ENCODE peak calls at places on chromosomes 4 and X, in eight cellular contexts. H, Z, G, L, Q, Y, S and V are unnamed samples. For H3K9me3, the result is how much of the 10 kb centered on the place peaks cover.

GRCh38 chrX:44036336-44036735 is 63.1 kb upstream of the NDP start:
- DNase-seq in Q (no peak), H (no peak), G (no peak), Z (no peak), Y (no peak), S (no peak), L (no peak), V (no peak)

GRCh38 chr4:98778206-98778605 is 119.8 kb upstream of the TSPAN5 start:
- DNase-seq in Y (no peak), G (no peak), L (no peak), Q (no peak), S (no peak), Z (no peak), H (no peak), V (no peak)

GRCh38 chrX:123899701-123900100 is 39.8 kb downstream of the XIAP start:
- DNase-seq in H (no peak), S (no peak), Z (no peak), Q (no peak), L (no peak), G (no peak), Y (no peak), V (no peak)

GRCh38 chr4:99061048-99061447 is 27.5 kb downstream of the ADH5 start:
- DNase-seq in Z (no peak), Y (no peak), L (no peak), Q (no peak), H (no peak), S (no peak), G (no peak), V (no peak)

GRCh38 chr4:74896595-74896994 is 36.3 kb upstream of the PARM1 start:
- DNase-seq in Z (no peak), G (no peak), Y (no peak), Q (no peak), S (no peak), H (no peak), L (no peak), V (no peak)

GRCh38 chrX:115642304-115642703 is 81.3 kb downstream of the PLS3 start:
- DNase-seq in S (no peak), Q (no peak), Y (no peak), G (no peak), H (no peak), Z (no peak), L (no peak), V (no peak)

GRCh38 chr4:3703343-3703676 is 62.9 kb upstream of the ADRA2C start:
- DNase-seq in Y (no peak), Z (peak), Q (no peak), L (no peak), H (no peak), S (peak), G (no peak), V (no peak)

GRCh38 chrX:148609766-148610698 is 109.6 kb downstream of the AFF2 start:
- DNase-seq in Q (no peak), H (no peak), G (peak), S (no peak), Z (no peak), Y (no peak), L (no peak), V (no peak)

GRCh38 chr4:98113005-98113404 is 30.3 kb downstream of the STPG2 start:
- DNase-seq in S (no peak), L (no peak), G (peak), H (no peak), Q (no peak), Z (no peak), Y (no peak), V (no peak)

GRCh38 chr4:184102488-184102887 is 115.2 kb downstream of the ENPP6 start:
- DNase-seq in Q (no peak), H (no peak), G (no peak), S (no peak), Z (no peak), L (no peak), Y (no peak), V (no peak)

GRCh38 chr4:87353592-87353991 is 30.9 kb upstream of the HSD17B13 start:
- DNase-seq in Z (peak), G (no peak), S (no peak), H (peak), L (no peak), Y (no peak), Q (no peak), V (peak)

GRCh38 chr4:38857354-38858096 is 908 bp upstream of the TLR6 start:
- DNase-seq in Z (peak), Q (peak), G (no peak), S (no peak), H (no peak), L (peak), Y (peak), V (no peak)

GRCh38 chr4:152937535-152938236 is 1.6 kb downstream of the FHDC1 start:
- DNase-seq in L (no peak), Q (no peak), Z (peak), G (no peak), H (peak), Y (peak), S (peak), V (no peak)

GRCh38 chr4:71550220-71551190 is 211.7 kb downstream of the SLC4A4 start:
- DNase-seq in S (no peak), L (no peak), H (no peak), G (peak), Q (no peak), Y (no peak), Z (no peak), V (no peak)
- TF ChIP-seq CTCF in S (no peak), L (peak), H (no peak), G (no peak), Q (no peak), Y (no peak), Z (no peak), V (no peak)

GRCh38 chrX:129728061-129728460 is 10.7 kb upstream of the XPNPEP2 start:
- DNase-seq in Y (no peak), G (no peak), Z (no peak), Q (no peak), L (no peak), S (no peak), H (no peak), V (no peak)
- H3K9me3 ChIP-seq in Y (under half), G (under half), Z (under half), Q (under half), L (under half), S (under half), H (under half), V (under half)

GRCh38 chr4:155207534-155208257 is 740 bp upstream of the NPY2R start:
- DNase-seq in Y (no peak), Q (no peak), H (no peak), S (no peak), Z (peak), G (no peak), L (no peak), V (no peak)

DNA sequence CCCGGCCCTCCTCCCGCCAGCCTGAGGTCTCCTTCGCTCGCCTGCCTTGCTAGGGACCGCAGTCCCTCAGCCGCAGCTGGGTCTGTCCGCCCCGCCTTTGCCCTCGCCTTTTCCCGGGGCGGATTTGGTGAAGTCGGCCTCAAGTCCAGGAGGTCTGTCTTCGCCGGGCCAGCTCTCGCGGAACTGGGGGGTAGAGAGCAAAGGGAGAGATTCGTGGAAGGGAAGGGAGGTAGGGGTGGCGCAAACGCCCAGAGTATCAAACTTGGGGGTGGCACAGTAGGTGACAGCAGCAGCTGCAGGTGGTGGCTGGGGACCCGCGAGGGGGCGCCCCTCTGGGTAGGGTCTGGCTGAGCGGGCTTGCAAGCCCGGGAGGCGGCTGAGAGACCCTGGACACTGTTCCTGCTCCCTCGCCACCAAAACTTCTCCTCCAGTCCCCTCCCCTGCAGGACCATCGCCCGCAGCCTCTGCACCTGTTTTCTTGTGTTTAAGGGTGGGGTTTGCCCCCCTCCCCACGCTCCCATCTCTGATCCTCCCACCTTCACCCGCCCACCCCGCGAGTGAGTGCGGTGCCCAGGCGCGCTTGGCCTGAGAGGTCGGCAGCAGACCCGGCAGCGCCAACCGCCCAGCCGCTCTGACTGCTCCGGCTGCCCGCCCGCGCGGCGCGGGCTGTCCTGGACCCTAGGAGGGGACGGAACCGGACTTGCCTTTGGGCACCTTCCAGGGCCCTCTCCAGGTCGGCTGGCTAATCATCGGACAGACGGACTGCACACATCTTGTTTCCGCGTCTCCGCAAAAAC is at the start of gene NPY2R:
- DNase-seq in G (no peak), Z (peak), H (peak), L (no peak), Y (no peak), S (peak), Q (no peak), V (no peak)
- TF ChIP-seq CTCF in G (no peak), Z (no peak), H (no peak), L (no peak), Y (no peak), S (no peak), Q (no peak), V (no peak)

DNA sequence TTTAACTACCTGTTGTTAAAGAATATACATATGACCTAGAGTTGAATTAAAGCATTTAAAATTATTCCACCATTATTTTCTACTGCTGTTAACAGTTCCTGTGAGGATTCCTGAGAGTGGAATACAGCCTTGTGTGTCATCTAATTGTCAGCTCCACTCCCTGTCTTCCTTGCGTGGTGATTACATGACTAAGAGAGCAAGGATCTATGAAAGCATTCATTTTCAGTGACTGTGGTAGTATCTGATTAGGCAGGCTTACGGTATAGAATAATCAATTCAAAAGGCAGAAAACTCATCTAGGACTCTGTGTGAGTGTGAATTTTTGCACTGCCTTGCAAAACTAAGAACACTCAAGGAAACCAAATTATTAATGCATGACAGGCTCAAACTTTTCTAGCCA is 577.8 kb downstream of the SH3BGRL start:
- DNase-seq in S (no peak), Q (no peak), Y (no peak), G (no peak), L (no peak), Z (no peak), H (no peak), V (no peak)
- H3K9me3 ChIP-seq in S (under half), Q (under half), Y (under half), G (under half), L (under half), Z (under half), H (under half), V (under half)

DNA sequence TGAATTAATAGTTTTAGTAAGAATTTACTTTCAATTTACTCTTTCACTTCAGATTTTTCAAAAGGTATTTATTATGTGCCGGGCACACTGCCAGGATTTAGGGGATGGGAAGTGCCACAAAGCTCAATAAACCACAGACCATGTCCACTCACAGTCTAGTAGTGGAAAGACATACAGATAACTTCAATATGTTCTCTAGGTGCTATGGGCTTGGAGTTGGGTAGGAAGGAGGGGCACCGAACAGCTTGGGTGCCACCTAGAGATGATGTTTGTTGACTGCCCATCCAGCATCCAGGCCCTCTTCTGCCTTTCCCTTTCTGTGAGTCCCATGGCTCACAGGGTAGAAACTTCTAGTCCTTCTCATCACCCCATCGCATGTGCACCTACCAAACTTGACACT is 17.8 kb downstream of the MFAP3L start:
- DNase-seq in S (no peak), Y (no peak), G (no peak), Z (no peak), H (no peak), L (no peak), Q (no peak), V (no peak)
- TF ChIP-seq CTCF in S (no peak), Y (no peak), G (no peak), Z (no peak), H (no peak), L (no peak), Q (no peak), V (no peak)

DNA sequence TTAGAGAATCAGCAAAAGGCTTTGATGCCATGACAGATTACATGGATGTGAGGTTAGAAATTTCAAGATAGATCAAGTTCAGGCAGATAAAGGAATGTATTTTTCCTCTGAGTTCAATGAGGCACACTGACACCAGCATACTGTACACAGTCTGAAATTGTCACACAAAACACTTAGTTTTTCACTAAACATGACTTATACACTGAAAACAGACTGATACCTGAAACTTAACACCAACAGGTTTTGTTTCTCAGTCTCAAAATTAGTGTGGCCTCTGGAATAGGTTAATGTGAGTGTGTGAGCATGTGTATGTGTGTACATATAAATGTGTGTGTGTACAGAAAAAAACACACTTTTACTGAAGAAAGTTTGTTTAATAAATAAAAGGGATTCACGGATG is 129.9 kb upstream of the SLITRK2 start:
- DNase-seq in G (no peak), H (no peak), L (no peak), Q (no peak), Y (no peak), Z (no peak), S (no peak), V (no peak)
- H3K9me3 ChIP-seq in G (under half), H (under half), L (under half), Q (under half), Y (under half), Z (under half), S (under half), V (under half)

GRCh38 chrX:151722241-151722846 is 6.5 kb downstream of the FATE1 start:
- DNase-seq in G (no peak), Q (no peak), Z (no peak), H (peak), Y (no peak), L (no peak), S (no peak), V (no peak)
- TF ChIP-seq CTCF in G (no peak), Q (no peak), Z (peak), H (peak), Y (peak), L (peak), S (no peak), V (no peak)

GRCh38 chr4:129059028-129059427 is 34.3 kb downstream of the SCLT1 start:
- DNase-seq in G (no peak), S (no peak), Q (no peak), Z (no peak), Y (no peak), H (no peak), L (no peak), V (no peak)
- H3K9me3 ChIP-seq in G (under half), S (half or more), Q (under half), Z (half or more), Y (half or more), H (half or more), L (under half), V (under half)